ENCODE peak calls at places on chromosomes 12 and 14, in four cellular contexts. L is Caki2, S is A549, C is left colon. W is an unnamed sample.

GRCh38 chr14:22070119-22070982 is 396.7 kb upstream of the OR4E1 start:
- DNase-seq in L (no peak), S (no peak), C (peak), W (peak)

GRCh38 chr12:27385756-27386155 is 53.1 kb downstream of the BMAL2 start:
- DNase-seq in L (no peak), S (no peak), C (no peak), W (no peak)

GRCh38 chr14:87254331-87254730 is 738.7 kb downstream of the GALC start:
- DNase-seq in L (no peak), S (no peak), C (no peak), W (no peak)

GRCh38 chr14:101507306-101508150 is 53.8 kb upstream of the DIO3 start:
- DNase-seq in L (no peak), S (no peak), C (peak), W (no peak)

GRCh38 chr14:78135450-78135891 is 34.7 kb upstream of the NRXN3 start:
- DNase-seq in L (peak), S (peak), C (no peak), W (no peak)

GRCh38 chr12:57983150-57983857 is 41.9 kb downstream of the ATP23 start:
- DNase-seq in L (peak), S (peak), C (no peak), W (peak)

GRCh38 chr12:124294686-124295315 is at the start of gene RFLNA:
- DNase-seq in L (no peak), S (no peak), C (no peak), W (peak)

GRCh38 chr12:86139671-86140070 is 116.5 kb downstream of the MGAT4C start:
- DNase-seq in L (no peak), S (no peak), C (no peak), W (no peak)

GRCh38 chr14:106846218-106846617 is 1319.8 kb downstream of the TMEM121 start:
- DNase-seq in L (no peak), S (no peak), C (no peak), W (no peak)

GRCh38 chr12:104376650-104377506 is 73.3 kb downstream of the EID3 start:
- DNase-seq in L (no peak), S (peak), C (no peak), W (no peak)

GRCh38 chr12:106584104-106585064 is 1.6 kb downstream of the RFX4 start:
- DNase-seq in L (no peak), S (peak), C (no peak), W (no peak)

GRCh38 chr12:126384029-126384564 is 1318.9 kb downstream of the AACS start:
- DNase-seq in L (no peak), S (no peak), C (no peak), W (no peak)

GRCh38 chr12:111673503-111673902 is 12.3 kb downstream of the BRAP start:
- DNase-seq in L (no peak), S (peak), C (no peak), W (peak)

GRCh38 chr12:4915752-4916151 is 6.0 kb downstream of the KCNA1 start:
- DNase-seq in L (no peak), S (no peak), C (no peak), W (no peak)

GRCh38 chr12:112183141-112183581 is 57.8 kb downstream of the TRAFD1 start:
- DNase-seq in L (no peak), S (no peak), C (no peak), W (peak)

GRCh38 chr12:104991565-104992128 is 5.5 kb downstream of the NOPCHAP1 start:
- DNase-seq in L (no peak), S (no peak), C (no peak), W (no peak)

GRCh38 chr12:57430117-57430930 is 519 bp downstream of the R3HDM2 start:
- DNase-seq in L (peak), S (no peak), C (peak), W (peak)

GRCh38 chr14:92906823-92907222 is 16.1 kb upstream of the CHGA start:
- DNase-seq in L (no peak), S (no peak), C (no peak), W (no peak)

GRCh38 chr12:124535066-124535740 is 32.2 kb downstream of the NCOR2 start:
- DNase-seq in L (no peak), S (no peak), C (no peak), W (no peak)

W was measured in cardiac muscle cell.